ENCODE peak calls at places on chromosome 16, in five cellular contexts. G is GM12891, R is H54, F is lower leg skin, Q is transverse colon. P is an unnamed sample.

GRCh38 chr16:23508589-23509440 is 1.5 kb downstream of the GGA2 start:
- DNase-seq in G (no peak), R (no peak), F (no peak), Q (peak; percentile 34), P (peak; percentile 76)

GRCh38 chr16:17233301-17234002 is 237.3 kb downstream of the XYLT1 start:
- DNase-seq in G (no peak), R (no peak), F (no peak), Q (no peak), P (no peak)

GRCh38 chr16:84663433-84664101 is 15.3 kb downstream of the KLHL36 start:
- DNase-seq in G (no peak), R (no peak), F (no peak), Q (no peak), P (no peak)

GRCh38 chr16:35744716-35745115 is 2285.3 kb downstream of the TP53TG3F start:
- DNase-seq in G (no peak), R (no peak), F (no peak), Q (no peak), P (no peak)

GRCh38 chr16:20866161-20866772 is 33.9 kb downstream of the DCUN1D3 start:
- DNase-seq in G (no peak), R (peak; percentile 75), F (peak; percentile 87), Q (peak; percentile 17), P (peak; percentile 59)

GRCh38 chr16:80586476-80586875 is 45.7 kb downstream of the DYNLRB2 start:
- DNase-seq in G (no peak), R (no peak), F (peak; percentile 13), Q (no peak), P (no peak)

GRCh38 chr16:25176136-25176535 is 40.6 kb upstream of the AQP8 start:
- DNase-seq in G (no peak), R (no peak), F (no peak), Q (no peak), P (no peak)

GRCh38 chr16:15739940-15740339 is 89.9 kb downstream of the NDE1 start:
- DNase-seq in G (no peak), R (no peak), F (no peak), Q (no peak), P (no peak)

GRCh38 chr16:57432505-57432904 is 14.7 kb downstream of the CIAPIN1 start:
- DNase-seq in G (no peak), R (no peak), F (no peak), Q (no peak), P (no peak)

GRCh38 chr16:10150906-10151305 is 31.3 kb downstream of the GRIN2A start:
- DNase-seq in G (no peak), R (no peak), F (no peak), Q (no peak), P (no peak)

GRCh38 chr16:1820973-1821290 is 5.7 kb downstream of the HAGH start:
- DNase-seq in G (no peak), R (no peak), F (no peak), Q (no peak), P (no peak)

GRCh38 chr16:1821861-1822611 is 4.6 kb downstream of the HAGH start:
- DNase-seq in G (no peak), R (no peak), F (no peak), Q (no peak), P (no peak)

GRCh38 chr16:1818873-1819525 is 7.6 kb downstream of the HAGH start:
- DNase-seq in G (no peak), R (no peak), F (no peak), Q (no peak), P (no peak)

GRCh38 chr16:1819611-1820010 is 7.0 kb downstream of the HAGH start:
- DNase-seq in G (no peak), R (no peak), F (no peak), Q (no peak), P (no peak)

GRCh38 chr16:1820096-1820972 is 6.3 kb downstream of the HAGH start:
- DNase-seq in G (no peak), R (no peak), F (no peak), Q (no peak), P (peak; percentile 87)
- TF ChIP-seq POLR2A in G (no peak), R (no peak), F (no peak), Q (no peak), P (peak; percentile 77)

GRCh38 chr16:88528902-88529318 is 41.3 kb upstream of the ZC3H18 start:
- DNase-seq in G (no peak), R (no peak), F (no peak), Q (no peak), P (no peak)

GRCh38 chr16:88527186-88527936 is 42.8 kb upstream of the ZC3H18 start:
- DNase-seq in G (peak; percentile 97), R (peak; percentile 85), F (no peak), Q (peak; percentile 71), P (peak; percentile 80)

GRCh38 chr16:88526906-88527185 is 43.4 kb upstream of the ZC3H18 start:
- DNase-seq in G (no peak), R (no peak), F (no peak), Q (no peak), P (no peak)

GRCh38 chr16:88529596-88529995 is 40.6 kb upstream of the ZC3H18 start:
- DNase-seq in G (no peak), R (no peak), F (no peak), Q (no peak), P (no peak)

DNA sequence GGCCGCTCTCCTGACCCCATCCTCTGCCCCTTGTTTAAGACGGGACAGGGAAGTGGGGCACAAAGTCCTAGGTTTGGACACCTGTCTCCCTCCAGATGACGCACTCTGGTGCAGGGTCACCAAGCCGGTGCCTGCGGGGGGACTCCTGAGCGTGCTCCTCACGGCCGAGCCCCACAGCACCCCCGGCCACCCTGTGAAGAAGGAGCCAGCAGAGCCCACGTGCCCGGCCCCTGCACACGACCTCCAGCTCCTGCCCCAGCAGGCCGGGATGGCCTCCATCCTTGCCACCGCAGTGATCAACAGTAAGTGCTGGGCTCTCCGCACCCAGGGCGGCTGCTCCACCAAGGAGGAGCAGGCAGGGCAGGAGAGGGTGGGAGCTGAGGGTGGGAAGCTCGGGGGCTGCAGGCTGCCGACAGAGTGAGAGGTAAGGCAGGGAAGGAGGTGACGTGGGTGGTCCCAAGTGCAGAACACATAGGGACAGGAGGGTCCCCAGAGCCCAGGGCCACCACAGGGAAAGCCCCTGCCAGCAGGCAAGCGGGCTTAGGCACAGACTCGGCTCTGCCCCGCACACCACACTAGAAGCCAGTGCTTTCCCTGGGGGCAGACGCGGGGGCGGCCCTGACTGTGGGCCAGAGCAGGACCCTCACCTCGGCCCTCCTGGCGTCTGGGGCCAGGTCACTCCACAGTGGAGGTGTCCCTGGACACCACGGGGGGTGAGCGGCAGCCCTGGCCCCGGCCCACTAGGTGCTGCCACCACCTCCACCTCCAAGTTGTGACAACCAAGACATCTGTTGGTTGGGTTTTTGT is 42.1 kb upstream of the ZC3H18 start:
- DNase-seq in G (no peak), R (no peak), F (no peak), Q (no peak), P (no peak)
- TF ChIP-seq POLR2A in G (no peak), R (no peak), F (no peak), Q (no peak), P (no peak)

GRCh38 chr16:55480228-55480655 is 1.2 kb downstream of the MMP2 start:
- DNase-seq in G (no peak), R (no peak), F (peak; percentile 97), Q (peak; percentile 71), P (peak; percentile 4)
- TF ChIP-seq POLR2A in G (no peak), R (no peak), F (no peak), Q (no peak), P (no peak)

GRCh38 chr16:676565-677297 is 1.3 kb downstream of the RHBDL1 start:
- DNase-seq in G (no peak), R (no peak), F (peak; percentile 93), Q (peak; percentile 93), P (no peak)

GRCh38 chr16:674214-674881 is 1.1 kb upstream of the RHBDL1 start:
- DNase-seq in G (no peak), R (no peak), F (no peak), Q (no peak), P (no peak)

GRCh38 chr16:675884-676564 is 553 bp downstream of the RHBDL1 start:
- DNase-seq in G (no peak), R (no peak), F (no peak), Q (peak; percentile 49), P (no peak)

GRCh38 chr16:673399-673991 is 2.0 kb upstream of the RHBDL1 start:
- DNase-seq in G (no peak), R (no peak), F (no peak), Q (no peak), P (no peak)

GRCh38 chr16:674968-675883 is at the start of gene RHBDL1:
- DNase-seq in G (no peak), R (no peak), F (no peak), Q (peak; percentile 57), P (peak; percentile 50)
- TF ChIP-seq POLR2A in G (no peak), R (no peak), F (no peak), Q (no peak), P (no peak)

DNA sequence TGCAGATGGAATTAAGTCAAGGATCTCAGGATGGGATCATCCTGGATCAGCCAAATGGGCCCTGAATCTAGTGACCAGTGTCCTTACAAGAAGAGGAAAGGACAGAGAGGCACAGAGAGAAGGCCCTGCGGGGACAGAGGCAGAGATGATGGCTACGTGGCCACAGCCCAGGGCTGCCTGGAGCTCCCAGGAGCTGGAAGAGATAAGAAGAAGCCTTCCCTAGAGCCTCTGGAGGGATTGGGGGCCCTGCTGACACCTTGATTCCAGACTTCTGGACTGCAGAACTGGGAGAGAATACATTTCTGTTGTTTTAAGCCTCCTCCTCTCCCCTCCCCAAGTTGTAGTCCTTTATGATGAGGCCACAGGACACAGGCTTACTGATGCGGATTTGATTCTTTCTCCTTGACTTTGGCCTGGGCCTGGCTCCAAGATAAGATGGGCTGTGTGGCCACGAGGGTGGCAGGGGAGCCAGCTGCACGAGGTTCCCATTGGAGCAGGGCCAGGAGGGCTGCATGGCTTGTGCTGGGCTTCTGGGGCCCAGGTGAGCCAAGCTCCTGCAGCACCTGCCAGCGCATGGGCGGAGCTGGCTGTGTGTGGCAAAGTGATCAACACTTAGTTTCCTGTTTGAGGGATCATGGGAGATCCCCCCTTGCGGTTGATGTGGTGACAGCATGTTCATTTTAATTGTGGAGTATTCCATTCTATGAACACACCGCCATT is 146.1 kb downstream of the IRF8 start:
- DNase-seq in G (no peak), R (no peak), F (no peak), Q (peak; percentile 24), P (no peak)
- TF ChIP-seq POLR2A in G (no peak), R (no peak), F (no peak), Q (no peak), P (no peak)

GRCh38 chr16:88687254-88687576 is 908 bp upstream of the SNAI3 start:
- DNase-seq in G (no peak), R (no peak), F (no peak), Q (no peak), P (no peak)

GRCh38 chr16:88685156-88686061 is 898 bp downstream of the SNAI3 start:
- DNase-seq in G (no peak), R (peak; percentile 78), F (peak; percentile 85), Q (peak; percentile 50), P (peak; percentile 21)

GRCh38 chr16:88686062-88686438 is 257 bp downstream of the SNAI3 start:
- DNase-seq in G (no peak), R (peak; percentile 55), F (no peak), Q (peak; percentile 64), P (no peak)

GRCh38 chr16:88687676-88688012 is 1.3 kb upstream of the SNAI3 start:
- DNase-seq in G (no peak), R (no peak), F (no peak), Q (no peak), P (no peak)

GRCh38 chr16:88686439-88687253 is at the start of gene SNAI3:
- DNase-seq in G (peak; percentile 95), R (peak; percentile 93), F (peak; percentile 96), Q (peak; percentile 95), P (peak; percentile 70)
- TF ChIP-seq POLR2A in G (no peak), R (no peak), F (no peak), Q (no peak), P (no peak)